ENCODE peak calls at places on chromosomes 6 and 20, in nine cellular contexts. Q, N, R, A, V, J, P, D and S are unnamed samples.

GRCh38 chr6:116111552-116112528 is 11.2 kb downstream of the NT5DC1 start:
- DNase-seq in R (no peak), J (peak; percentile 46), N (peak; percentile 1), D (no peak), Q (peak; percentile 57), P (peak; percentile 78), V (peak; percentile 33), A (peak; percentile 7), S (peak; percentile 49)

GRCh38 chr20:48897298-48898044 is 24.0 kb upstream of the ARFGEF2 start:
- DNase-seq in P (no peak), D (no peak), Q (peak; percentile 91), V (no peak), R (peak; percentile 91), A (no peak), J (no peak), N (no peak), S (peak; percentile 35)

GRCh38 chr20:53621482-53622246 is 28.0 kb upstream of the ZNF217 start:
- DNase-seq in P (peak; percentile 33), D (no peak), R (peak; percentile 92), A (no peak), V (peak; percentile 67), Q (peak; percentile 99), J (peak; percentile 87), N (peak; percentile 13), S (peak; percentile 90)

GRCh38 chr6:14711056-14711703 is 534.7 kb upstream of the JARID2 start:
- DNase-seq in R (no peak), J (peak; percentile 34), A (no peak), V (peak; percentile 58), N (no peak), Q (peak; percentile 88), D (no peak), P (peak; percentile 69), S (no peak)

GRCh38 chr20:42024653-42025052 is 406.5 kb upstream of the CHD6 start:
- DNase-seq in P (peak; percentile 74), A (no peak), N (no peak), V (no peak), Q (no peak), R (no peak), D (no peak), J (no peak), S (no peak)

GRCh38 chr6:11198663-11199603 is 33.5 kb downstream of the NEDD9 start:
- DNase-seq in Q (no peak), V (no peak), J (no peak), P (no peak), A (no peak), N (no peak), R (no peak), D (no peak), S (no peak)

GRCh38 chr20:3702992-3703391 is 9.4 kb downstream of the SIGLEC1 start:
- DNase-seq in A (no peak), D (no peak), P (no peak), J (no peak), V (no peak), R (no peak), N (no peak), Q (no peak), S (no peak)

GRCh38 chr20:62309198-62309944 is 6.6 kb downstream of the ADRM1 start:
- DNase-seq in D (no peak), N (no peak), P (no peak), A (no peak), V (no peak), J (no peak), Q (no peak), R (no peak), S (no peak)

GRCh38 chr6:28765978-28766351 is 157.8 kb downstream of the TRIM27 start:
- DNase-seq in P (peak; percentile 59), D (no peak), N (no peak), Q (no peak), R (no peak), J (no peak), V (no peak), A (no peak), S (no peak)